ENCODE peak calls at places on chromosomes 12 and 14, in seven cellular contexts. One of them, this sample, is unnamed.

GRCh38 chr14:102571043-102571442 is 21.4 kb upstream of the RCOR1 start:
- DNase-seq in SK-N-SH: peak; percentile 67
- DNase-seq in HepG2: no peak
- DNase-seq in K562: no peak
- DNase-seq in HCT116: no peak
- DNase-seq in GM12878: no peak
- DNase-seq in H1: no peak
- DNase-seq in this sample: no peak

GRCh38 chr12:118467576-118467975 is 91.2 kb downstream of the SUDS3 start:
- DNase-seq in SK-N-SH: no peak
- DNase-seq in HepG2: no peak
- DNase-seq in K562: no peak
- DNase-seq in HCT116: no peak
- DNase-seq in GM12878: no peak
- DNase-seq in H1: no peak
- DNase-seq in this sample: no peak

GRCh38 chr12:7501031-7501585 is 2.5 kb downstream of the CD163 start:
- DNase-seq in SK-N-SH: no peak
- DNase-seq in HepG2: no peak
- DNase-seq in K562: no peak
- DNase-seq in HCT116: no peak
- DNase-seq in GM12878: no peak
- DNase-seq in H1: no peak
- DNase-seq in this sample: no peak

GRCh38 chr12:19739195-19739776 is 300.0 kb downstream of the AEBP2 start:
- DNase-seq in SK-N-SH: peak; percentile 44
- DNase-seq in HepG2: peak; percentile 41
- DNase-seq in K562: peak; percentile 7
- DNase-seq in HCT116: peak; percentile 40
- DNase-seq in GM12878: peak; percentile 16
- DNase-seq in H1: no peak
- DNase-seq in this sample: peak; percentile 72

GRCh38 chr14:80213602-80214001 is 2.3 kb upstream of the DIO2 start:
- DNase-seq in SK-N-SH: peak; percentile 25
- DNase-seq in HepG2: peak; percentile 47
- DNase-seq in K562: no peak
- DNase-seq in HCT116: peak; percentile 16
- DNase-seq in GM12878: no peak
- DNase-seq in H1: peak; percentile 25
- DNase-seq in this sample: peak; percentile 78

GRCh38 chr12:10716277-10716676 is 6.8 kb downstream of the YBX3 start:
- DNase-seq in SK-N-SH: no peak
- DNase-seq in HepG2: no peak
- DNase-seq in K562: no peak
- DNase-seq in HCT116: no peak
- DNase-seq in GM12878: no peak
- DNase-seq in H1: no peak
- DNase-seq in this sample: no peak

GRCh38 chr14:100304825-100305445 is 1.3 kb downstream of the SLC25A29 start:
- DNase-seq in SK-N-SH: no peak
- DNase-seq in HepG2: no peak
- DNase-seq in K562: peak; percentile 60
- DNase-seq in HCT116: no peak
- DNase-seq in GM12878: no peak
- DNase-seq in H1: no peak
- DNase-seq in this sample: peak; percentile 66

GRCh38 chr12:47999816-48000215 is 4.5 kb downstream of the COL2A1 start:
- DNase-seq in SK-N-SH: no peak
- DNase-seq in HepG2: no peak
- DNase-seq in K562: no peak
- DNase-seq in HCT116: no peak
- DNase-seq in GM12878: no peak
- DNase-seq in H1: no peak
- DNase-seq in this sample: no peak

GRCh38 chr12:122385171-122386041 is 37.1 kb downstream of the CLIP1 start:
- DNase-seq in SK-N-SH: no peak
- DNase-seq in HepG2: no peak
- DNase-seq in K562: no peak
- DNase-seq in HCT116: no peak
- DNase-seq in GM12878: no peak
- DNase-seq in H1: no peak
- DNase-seq in this sample: no peak

GRCh38 chr12:94182971-94183701 is 34.8 kb downstream of the PLXNC1 start:
- DNase-seq in SK-N-SH: no peak
- DNase-seq in HepG2: peak; percentile 90
- DNase-seq in K562: no peak
- DNase-seq in HCT116: no peak
- DNase-seq in GM12878: no peak
- DNase-seq in H1: no peak
- DNase-seq in this sample: no peak

GRCh38 chr14:49992448-49992847 is 99.6 kb downstream of the ARF6 start:
- DNase-seq in SK-N-SH: no peak
- DNase-seq in HepG2: no peak
- DNase-seq in K562: no peak
- DNase-seq in HCT116: no peak
- DNase-seq in GM12878: peak; percentile 5
- DNase-seq in H1: no peak
- DNase-seq in this sample: no peak

GRCh38 chr14:53953002-53953827 is 3.4 kb downstream of the BMP4 start:
- DNase-seq in SK-N-SH: peak; percentile 75
- DNase-seq in HepG2: peak; percentile 69
- DNase-seq in K562: peak; percentile 13
- DNase-seq in HCT116: no peak
- DNase-seq in GM12878: no peak
- DNase-seq in H1: no peak
- DNase-seq in this sample: peak; percentile 90

GRCh38 chr14:35878272-35879140 is 52.4 kb downstream of the BRMS1L start:
- DNase-seq in SK-N-SH: no peak
- DNase-seq in HepG2: no peak
- DNase-seq in K562: no peak
- DNase-seq in HCT116: peak; percentile 12
- DNase-seq in GM12878: no peak
- DNase-seq in H1: no peak
- DNase-seq in this sample: no peak

GRCh38 chr12:12704593-12705230 is 8.7 kb upstream of the GPR19 start:
- DNase-seq in SK-N-SH: peak; percentile 78
- DNase-seq in HepG2: peak; percentile 92
- DNase-seq in K562: peak; percentile 76
- DNase-seq in HCT116: peak; percentile 84
- DNase-seq in GM12878: no peak
- DNase-seq in H1: no peak
- DNase-seq in this sample: peak; percentile 83

GRCh38 chr14:71399057-71399487 is 491.8 kb downstream of the PCNX1 start:
- DNase-seq in SK-N-SH: no peak
- DNase-seq in HepG2: no peak
- DNase-seq in K562: no peak
- DNase-seq in HCT116: no peak
- DNase-seq in GM12878: peak; percentile 83
- DNase-seq in H1: no peak
- DNase-seq in this sample: no peak

GRCh38 chr14:23094666-23095195 is at the start of gene ACIN1:
- DNase-seq in SK-N-SH: peak; percentile 82
- DNase-seq in HepG2: peak; percentile 95
- DNase-seq in K562: peak; percentile 91
- DNase-seq in HCT116: peak; percentile 74
- DNase-seq in GM12878: peak; percentile 65
- DNase-seq in H1: no peak
- DNase-seq in this sample: peak; percentile 26

GRCh38 chr14:74459289-74459946 is 33.4 kb upstream of the SYNDIG1L start:
- DNase-seq in SK-N-SH: peak; percentile 54
- DNase-seq in HepG2: peak; percentile 24
- DNase-seq in K562: peak; percentile 44
- DNase-seq in HCT116: no peak
- DNase-seq in GM12878: no peak
- DNase-seq in H1: peak; percentile 33
- DNase-seq in this sample: peak; percentile 42

GRCh38 chr12:78167510-78167909 is 336.8 kb downstream of the NAV3 start:
- DNase-seq in SK-N-SH: no peak
- DNase-seq in HepG2: no peak
- DNase-seq in K562: no peak
- DNase-seq in HCT116: no peak
- DNase-seq in GM12878: no peak
- DNase-seq in H1: no peak
- DNase-seq in this sample: no peak

GRCh38 chr14:53113992-53114391 is 39.1 kb downstream of the DDHD1 start:
- DNase-seq in SK-N-SH: no peak
- DNase-seq in HepG2: no peak
- DNase-seq in K562: peak; percentile 10
- DNase-seq in HCT116: no peak
- DNase-seq in GM12878: no peak
- DNase-seq in H1: no peak
- DNase-seq in this sample: no peak

GRCh38 chr14:97281741-97282140 is 484.6 kb downstream of the VRK1 start:
- DNase-seq in SK-N-SH: no peak
- DNase-seq in HepG2: no peak
- DNase-seq in K562: no peak
- DNase-seq in HCT116: no peak
- DNase-seq in GM12878: no peak
- DNase-seq in H1: no peak
- DNase-seq in this sample: no peak
- TF ChIP-seq JUND in SK-N-SH: no peak
- TF ChIP-seq JUND in HepG2: no peak
- TF ChIP-seq JUND in K562: no peak
- TF ChIP-seq JUND in HCT116: no peak
- TF ChIP-seq JUND in GM12878: no peak
- TF ChIP-seq JUND in H1: no peak
- TF ChIP-seq JUND in this sample: no peak

GRCh38 chr12:15749937-15750336 is 39.3 kb downstream of the EPS8 start:
- DNase-seq in SK-N-SH: no peak
- DNase-seq in HepG2: no peak
- DNase-seq in K562: no peak
- DNase-seq in HCT116: no peak
- DNase-seq in GM12878: no peak
- DNase-seq in H1: no peak
- DNase-seq in this sample: no peak
- TF ChIP-seq JUND in SK-N-SH: no peak
- TF ChIP-seq JUND in HepG2: no peak
- TF ChIP-seq JUND in K562: no peak
- TF ChIP-seq JUND in HCT116: no peak
- TF ChIP-seq JUND in GM12878: no peak
- TF ChIP-seq JUND in H1: no peak
- TF ChIP-seq JUND in this sample: no peak

GRCh38 chr14:24096545-24097181 is 2.6 kb downstream of the PCK2 start:
- DNase-seq in SK-N-SH: no peak
- DNase-seq in HepG2: no peak
- DNase-seq in K562: no peak
- DNase-seq in HCT116: no peak
- DNase-seq in GM12878: no peak
- DNase-seq in H1: no peak
- DNase-seq in this sample: no peak

GRCh38 chr14:24094839-24095195 is 706 bp downstream of the PCK2 start:
- DNase-seq in SK-N-SH: no peak
- DNase-seq in HepG2: no peak
- DNase-seq in K562: no peak
- DNase-seq in HCT116: no peak
- DNase-seq in GM12878: no peak
- DNase-seq in H1: no peak
- DNase-seq in this sample: no peak

GRCh38 chr14:24092960-24093900 is 881 bp upstream of the PCK2 start:
- DNase-seq in SK-N-SH: no peak
- DNase-seq in HepG2: no peak
- DNase-seq in K562: no peak
- DNase-seq in HCT116: no peak
- DNase-seq in GM12878: no peak
- DNase-seq in H1: no peak
- DNase-seq in this sample: no peak

GRCh38 chr14:24093901-24094838 is at the start of gene PCK2:
- DNase-seq in SK-N-SH: peak; percentile 97
- DNase-seq in HepG2: peak; percentile 99
- DNase-seq in K562: peak; percentile 97
- DNase-seq in HCT116: peak; percentile 85
- DNase-seq in GM12878: no peak
- DNase-seq in H1: peak; percentile 93
- DNase-seq in this sample: peak; percentile 87

GRCh38 chr14:24095196-24096068 is 1.3 kb downstream of the PCK2 start:
- DNase-seq in SK-N-SH: peak; percentile 78
- DNase-seq in HepG2: peak; percentile 100
- DNase-seq in K562: peak; percentile 87
- DNase-seq in HCT116: no peak
- DNase-seq in GM12878: peak; percentile 92
- DNase-seq in H1: no peak
- DNase-seq in this sample: peak; percentile 26
- TF ChIP-seq JUND in SK-N-SH: no peak
- TF ChIP-seq JUND in HepG2: no peak
- TF ChIP-seq JUND in K562: no peak
- TF ChIP-seq JUND in HCT116: no peak
- TF ChIP-seq JUND in GM12878: no peak
- TF ChIP-seq JUND in H1: no peak
- TF ChIP-seq JUND in this sample: no peak

DNA sequence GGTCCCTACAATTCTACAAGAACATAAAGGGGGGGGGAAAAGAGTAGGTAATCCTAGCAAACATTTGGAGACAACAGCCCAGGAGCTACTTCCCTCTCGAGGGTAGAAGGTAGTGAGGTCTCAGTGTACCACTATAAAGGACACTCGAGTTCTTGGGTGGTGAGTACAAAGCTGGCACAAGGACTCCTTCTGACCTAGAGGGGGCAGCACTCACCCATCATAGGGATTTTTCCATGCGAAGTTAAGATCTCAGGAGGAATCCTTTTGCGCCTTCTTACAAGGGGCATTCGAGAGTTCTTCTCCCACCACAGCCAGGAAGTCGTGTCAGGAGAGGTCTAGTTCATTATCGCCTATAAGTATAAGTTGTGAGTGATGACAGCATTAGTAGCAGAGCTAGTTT is 200.2 kb upstream of the RBM19 start:
- DNase-seq in SK-N-SH: peak; percentile 34
- DNase-seq in HepG2: peak; percentile 9
- DNase-seq in K562: peak; percentile 47
- DNase-seq in HCT116: peak; percentile 24
- DNase-seq in GM12878: no peak
- DNase-seq in H1: peak; percentile 38
- DNase-seq in this sample: peak; percentile 39
- TF ChIP-seq JUND in SK-N-SH: no peak
- TF ChIP-seq JUND in HepG2: no peak
- TF ChIP-seq JUND in K562: no peak
- TF ChIP-seq JUND in HCT116: no peak
- TF ChIP-seq JUND in GM12878: no peak
- TF ChIP-seq JUND in H1: no peak
- TF ChIP-seq JUND in this sample: no peak

This sample was measured in T47D.